ENCODE peak calls at places on chromosome 22, in four cellular contexts. N is GM12878, P is epithelial cell of proximal tubule, W is HFF-Myc. Y is an unnamed sample.

GRCh38 chr22:24994070-24994763 is 41.7 kb downstream of the KIAA1671 start:
- DNase-seq in W (no peak), N (no peak), P (no peak), Y (no peak)

GRCh38 chr22:45312856-45313255 is 3.1 kb downstream of the FAM118A start:
- DNase-seq in W (no peak), P (no peak), N (no peak), Y (no peak)

GRCh38 chr22:46108564-46109473 is 41.5 kb upstream of the PPARA start:
- DNase-seq in P (no peak), W (no peak), N (no peak), Y (no peak)

GRCh38 chr22:19173047-19174035 is 5.2 kb downstream of the SLC25A1 start:
- DNase-seq in N (no peak), W (no peak), P (no peak), Y (no peak)

GRCh38 chr22:20559174-20559760 is 51.9 kb downstream of the MED15 start:
- DNase-seq in W (no peak), P (no peak), N (no peak), Y (no peak)

GRCh38 chr22:47592791-47593190 is 830.3 kb downstream of the TBC1D22A start:
- DNase-seq in P (no peak), W (no peak), N (no peak), Y (no peak)

GRCh38 chr22:46661221-46661851 is 41.1 kb downstream of the GRAMD4 start:
- DNase-seq in P (peak), N (no peak), W (no peak), Y (no peak)

GRCh38 chr22:48940266-48940987 is 887.2 kb downstream of the BRD1 start:
- DNase-seq in W (no peak), P (no peak), N (no peak), Y (no peak)

GRCh38 chr22:48263791-48264351 is 1501.4 kb downstream of the TBC1D22A start:
- DNase-seq in W (no peak), P (no peak), N (no peak), Y (no peak)

GRCh38 chr22:32528984-32529982 is 54.7 kb downstream of the FBXO7 start:
- DNase-seq in W (peak), P (peak), N (peak), Y (peak)

GRCh38 chr22:48367731-48368130 is 1459.9 kb downstream of the BRD1 start:
- DNase-seq in W (no peak), P (no peak), N (no peak), Y (no peak)

GRCh38 chr22:33247758-33248157 is 189.6 kb upstream of the SYN3 start:
- DNase-seq in P (no peak), W (no peak), N (peak), Y (no peak)

GRCh38 chr22:31647516-31647915 is 14.5 kb downstream of the PISD start:
- DNase-seq in P (no peak), N (no peak), W (no peak), Y (no peak)

GRCh38 chr22:20099099-20099711 is 16.7 kb upstream of the RANBP1 start:
- DNase-seq in P (no peak), N (no peak), W (no peak), Y (no peak)

GRCh38 chr22:37633693-37634504 is 5.6 kb upstream of the SH3BP1 start:
- DNase-seq in N (peak), W (peak), P (no peak), Y (peak)

GRCh38 chr22:45805413-45805812 is 133.8 kb downstream of the ATXN10 start:
- DNase-seq in N (no peak), W (no peak), P (no peak), Y (no peak)

GRCh38 chr22:17112491-17113042 is 8.6 kb downstream of the TMEM121B start:
- DNase-seq in W (no peak), P (peak), N (no peak), Y (no peak)

GRCh38 chr22:46405925-46406324 is 70.4 kb downstream of the TRMU start:
- DNase-seq in W (no peak), N (no peak), P (no peak), Y (no peak)

GRCh38 chr22:40819741-40820140 is 595 bp upstream of the SLC25A17 start:
- DNase-seq in P (no peak), W (no peak), N (no peak), Y (no peak)

GRCh38 chr22:41410311-41410751 is 28.6 kb downstream of the TEF start:
- DNase-seq in W (no peak), N (no peak), P (no peak), Y (no peak)

DNA sequence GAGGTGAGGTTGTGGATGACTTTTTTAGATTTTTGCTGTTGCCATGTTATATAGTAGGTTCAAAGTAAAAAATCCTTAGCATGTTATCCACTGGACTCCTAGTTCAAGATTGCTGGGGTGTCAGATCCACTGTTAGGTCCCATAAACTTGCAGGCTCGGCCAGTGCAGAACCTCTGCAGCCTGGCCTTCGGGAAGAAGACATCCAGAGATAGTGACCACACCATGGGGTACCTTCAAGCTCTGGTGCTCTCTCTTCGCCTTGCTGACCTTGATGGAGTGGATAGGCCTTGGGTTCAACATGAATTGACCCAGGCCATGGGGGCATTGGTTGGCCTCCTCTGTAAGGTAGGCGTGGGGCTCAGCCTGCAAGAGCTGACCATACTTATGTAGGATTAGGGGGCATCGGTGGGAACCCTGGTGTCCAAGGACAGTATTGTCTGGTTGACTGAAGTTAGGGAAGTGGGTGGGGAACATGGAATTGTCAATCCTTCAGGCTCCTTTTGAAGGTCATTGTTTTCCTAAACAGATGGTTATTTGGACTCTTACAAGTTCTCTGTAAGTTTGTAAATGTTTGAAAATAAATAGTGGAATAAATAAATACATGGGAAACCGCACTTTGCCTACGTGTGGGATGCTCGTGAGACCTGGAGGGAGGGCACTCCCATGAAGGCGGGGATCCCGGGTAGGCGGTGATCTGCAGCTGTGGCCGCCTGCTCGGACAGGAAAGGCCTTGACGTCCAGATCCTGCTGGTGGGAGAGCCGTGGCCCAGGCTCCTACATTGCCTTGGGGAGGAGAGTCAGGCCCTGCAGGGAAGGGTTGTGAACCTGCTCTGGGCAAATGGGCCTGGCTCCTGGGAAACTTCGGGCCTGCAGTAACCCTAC is 37.1 kb downstream of the BCR start:
- DNase-seq in P (no peak), W (no peak), N (no peak), Y (no peak)
- H3K4me3 ChIP-seq in P (no peak), W (no peak), N (no peak), Y (no peak)

GRCh38 chr22:26974914-26975313 is 317.5 kb downstream of the MIAT start:
- DNase-seq in W (no peak), N (no peak), P (no peak), Y (no peak)

GRCh38 chr22:26975381-26975780 is 318.0 kb downstream of the MIAT start:
- DNase-seq in N (no peak), P (no peak), W (no peak), Y (no peak)

GRCh38 chr22:26979294-26979693 is 321.9 kb downstream of the MIAT start:
- DNase-seq in P (no peak), N (no peak), W (no peak), Y (no peak)

GRCh38 chr22:26977741-26978140 is 320.4 kb downstream of the MIAT start:
- DNase-seq in N (no peak), P (no peak), W (no peak), Y (no peak)

GRCh38 chr22:26975865-26976264 is 318.5 kb downstream of the MIAT start:
- DNase-seq in N (no peak), W (no peak), P (no peak), Y (no peak)
- TF ChIP-seq CTCF in N (no peak), W (no peak), P (no peak), Y (no peak)

GRCh38 chr22:43142881-43143562 is at the start of gene MCAT:
- DNase-seq in W (no peak), N (peak), P (no peak), Y (no peak)
- H3K4me3 ChIP-seq in W (peak), N (peak), P (peak), Y (peak)

GRCh38 chr22:22097727-22098228 is 115.2 kb upstream of the TOP3B start:
- DNase-seq in W (no peak), P (no peak), N (no peak), Y (no peak)

GRCh38 chr22:22098457-22099193 is 116.0 kb upstream of the TOP3B start:
- DNase-seq in N (peak), W (no peak), P (no peak), Y (peak)

GRCh38 chr22:22103078-22103593 is 120.5 kb upstream of the TOP3B start:
- DNase-seq in N (no peak), P (no peak), W (no peak), Y (no peak)

GRCh38 chr22:22099194-22099486 is 116.6 kb upstream of the TOP3B start:
- DNase-seq in W (no peak), N (peak), P (no peak), Y (peak)

GRCh38 chr22:22099833-22100812 is 117.5 kb upstream of the TOP3B start:
- DNase-seq in P (no peak), W (no peak), N (no peak), Y (no peak)
- TF ChIP-seq CTCF in P (peak), W (peak), N (peak), Y (peak)

DNA sequence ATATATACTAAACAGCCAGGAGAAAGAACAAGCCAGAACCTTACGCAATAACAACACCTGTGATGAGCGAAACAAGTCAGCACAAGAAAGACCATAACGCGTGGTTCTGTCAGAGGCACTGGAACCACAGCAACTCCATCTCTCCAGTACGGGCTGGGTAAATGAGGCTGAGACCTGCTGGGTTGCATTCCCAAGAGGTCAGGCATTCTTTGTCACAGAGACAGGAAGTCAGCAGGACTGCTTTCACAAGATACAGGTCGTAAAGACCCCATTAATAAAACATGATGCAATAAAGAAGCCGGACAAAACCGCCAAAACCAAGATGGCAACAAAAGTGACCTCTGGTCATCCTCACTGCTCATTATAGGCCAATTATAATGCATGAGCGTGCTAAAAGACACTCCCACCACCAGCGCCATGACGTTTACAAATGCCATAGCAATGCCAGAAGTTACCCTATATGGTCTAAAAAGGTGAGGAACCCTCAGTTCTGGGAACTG is 21.7 kb downstream of the TPST2 start:
- DNase-seq in W (no peak), N (no peak), P (no peak), Y (no peak)
- H3K4me3 ChIP-seq in W (no peak), N (no peak), P (no peak), Y (no peak)

GRCh38 chr22:29208502-29208862 is 2.8 kb downstream of the EMID1 start:
- DNase-seq in N (no peak), W (no peak), P (no peak), Y (no peak)
- TF ChIP-seq CTCF in N (peak), W (no peak), P (no peak), Y (peak)

GRCh38 chr22:39473856-39474255 is 17.0 kb downstream of the MGAT3 start:
- DNase-seq in W (no peak), N (no peak), P (no peak), Y (no peak)
- H3K4me3 ChIP-seq in W (no peak), N (no peak), P (no peak), Y (no peak)

DNA sequence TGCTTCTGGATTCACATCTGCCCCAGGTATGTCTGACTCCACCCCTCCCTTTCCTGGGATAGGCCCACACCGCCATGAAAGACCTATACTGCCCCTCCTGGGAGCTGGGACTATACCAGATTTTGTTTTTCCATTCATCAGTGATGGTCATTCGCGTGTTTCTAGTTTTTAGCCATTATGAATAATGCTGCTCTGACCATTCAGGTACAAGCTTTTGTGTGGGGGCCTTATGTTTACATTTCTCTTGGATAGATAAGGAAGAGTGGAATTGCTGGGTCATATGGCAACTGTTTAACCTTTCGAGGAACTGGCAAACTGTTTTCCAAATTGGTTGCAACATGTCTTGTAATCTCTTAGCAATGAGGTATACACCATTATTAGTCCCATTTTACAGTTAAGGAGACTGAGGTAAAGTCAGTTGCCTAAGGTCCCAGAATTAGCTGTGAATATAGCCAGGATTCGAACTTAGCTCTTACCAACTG is 1.2 kb upstream of the TBC1D10A start:
- DNase-seq in P (no peak), N (no peak), W (no peak), Y (no peak)
- TF ChIP-seq CTCF in P (peak), N (no peak), W (no peak), Y (no peak)

GRCh38 chr22:42932857-42933782 is 76.0 kb upstream of the ARFGAP3 start:
- DNase-seq in W (no peak), P (no peak), N (peak), Y (no peak)
- H3K4me3 ChIP-seq in W (peak), P (no peak), N (peak), Y (peak)